ENCODE peak calls at places on chromosomes 16 and 17, in six cellular contexts. Z is HCT116, S is ovary, J is GM06990, L is K562, B is pancreas. F is an unnamed sample. For H3K36me3, the result is how much of the 10 kb centered on the place peaks cover.

GRCh38 chr17:38464723-38465419 is 36.6 kb downstream of the ARHGAP23 start:
- DNase-seq in Z (peak), S (peak), J (no peak), L (peak), B (no peak), F (peak)

GRCh38 chr17:48597775-48598631 is 4.4 kb upstream of the HOXB5 start:
- DNase-seq in Z (no peak), S (no peak), J (peak), L (no peak), B (peak), F (peak)

GRCh38 chr17:60863892-60864673 is 186.4 kb downstream of the BCAS3 start:
- DNase-seq in Z (no peak), S (no peak), J (no peak), L (no peak), B (no peak), F (no peak)

GRCh38 chr17:410674-411401 is 58.2 kb upstream of the RPH3AL start:
- DNase-seq in Z (no peak), S (peak), J (no peak), L (peak), B (no peak), F (peak)

GRCh38 chr17:64183815-64184397 is 54.0 kb upstream of the ERN1 start:
- DNase-seq in Z (no peak), S (no peak), J (no peak), L (no peak), B (no peak), F (no peak)

GRCh38 chr17:50133769-50134099 is 3.8 kb upstream of the SAMD14 start:
- DNase-seq in Z (no peak), S (peak), J (no peak), L (peak), B (no peak), F (no peak)

GRCh38 chr17:29613371-29613837 is 9.3 kb downstream of the CORO6 start:
- DNase-seq in Z (no peak), S (peak), J (peak), L (no peak), B (peak), F (peak)

GRCh38 chr16:1199342-1200013 is 25.6 kb downstream of the TPSG1 start:
- DNase-seq in Z (no peak), S (no peak), J (no peak), L (peak), B (no peak), F (no peak)

GRCh38 chr16:89009343-89010209 is 32.6 kb upstream of the CBFA2T3 start:
- DNase-seq in Z (no peak), S (no peak), J (no peak), L (peak), B (peak), F (peak)

GRCh38 chr17:17508641-17509591 is 12.7 kb upstream of the RASD1 start:
- DNase-seq in Z (no peak), S (peak), J (no peak), L (peak), B (peak), F (peak)

GRCh38 chr17:38735161-38735997 is 5.2 kb downstream of the CISD3 start:
- DNase-seq in Z (no peak), S (peak), J (no peak), L (peak), B (peak), F (peak)

GRCh38 chr16:29304251-29304900 is 102.1 kb downstream of the NPIPB11 start:
- DNase-seq in Z (no peak), S (no peak), J (no peak), L (no peak), B (no peak), F (no peak)

GRCh38 chr17:74259667-74260524 is 14.1 kb upstream of the DNAI2 start:
- DNase-seq in Z (no peak), S (no peak), J (no peak), L (no peak), B (no peak), F (no peak)

GRCh38 chr17:83053021-83053778 is 26.2 kb upstream of the METRNL start:
- DNase-seq in Z (no peak), S (peak), J (no peak), L (no peak), B (peak), F (peak)

GRCh38 chr16:72637306-72637705 is 410.6 kb downstream of the ZFHX3 start:
- DNase-seq in Z (no peak), S (no peak), J (no peak), L (no peak), B (no peak), F (no peak)

GRCh38 chr16:28621756-28622155 is 11.9 kb upstream of the SULT1A1 start:
- DNase-seq in Z (no peak), S (no peak), J (no peak), L (peak), B (no peak), F (no peak)

GRCh38 chr16:1913327-1914083 is 4.7 kb downstream of the HS3ST6 start:
- DNase-seq in Z (no peak), S (no peak), J (no peak), L (no peak), B (peak), F (peak)

GRCh38 chr17:8441690-8442089 is 6.0 kb downstream of the NDEL1 start:
- DNase-seq in Z (no peak), S (no peak), J (no peak), L (no peak), B (no peak), F (no peak)

GRCh38 chr17:39755550-39756375 is 18.0 kb downstream of the GRB7 start:
- DNase-seq in Z (no peak), S (no peak), J (peak), L (no peak), B (no peak), F (peak)

GRCh38 chr17:12927541-12928425 is 90.0 kb downstream of the ELAC2 start:
- DNase-seq in Z (no peak), S (peak), J (no peak), L (no peak), B (no peak), F (no peak)

GRCh38 chr17:57410169-57410568 is 153.8 kb downstream of the MSI2 start:
- DNase-seq in Z (no peak), S (no peak), J (no peak), L (no peak), B (no peak), F (no peak)

GRCh38 chr17:55388842-55389241 is 32.8 kb downstream of the MMD start:
- DNase-seq in Z (no peak), S (no peak), J (no peak), L (no peak), B (no peak), F (no peak)

GRCh38 chr16:17359778-17360177 is 111.0 kb downstream of the XYLT1 start:
- DNase-seq in Z (no peak), S (no peak), J (no peak), L (no peak), B (no peak), F (peak)

GRCh38 chr17:42113293-42114069 is 967 bp upstream of the DHX58 start:
- DNase-seq in Z (no peak), S (no peak), J (no peak), L (no peak), B (peak), F (no peak)

GRCh38 chr16:46996391-46996790 is 22.9 kb upstream of the DNAJA2 start:
- DNase-seq in Z (no peak), S (no peak), J (no peak), L (no peak), B (no peak), F (no peak)

GRCh38 chr17:4635823-4636375 is 5.6 kb downstream of the ALOX15 start:
- DNase-seq in Z (no peak), S (peak), J (peak), L (no peak), B (no peak), F (no peak)

GRCh38 chr17:74972107-74972972 is at the start of gene HID1:
- DNase-seq in Z (no peak), S (peak), J (peak), L (peak), B (peak), F (peak)

GRCh38 chr16:68786685-68787418 is 49.8 kb downstream of the CDH1 start:
- DNase-seq in Z (no peak), S (peak), J (no peak), L (no peak), B (no peak), F (no peak)

GRCh38 chr16:27364493-27365141 is 37.4 kb upstream of the IL21R start:
- DNase-seq in Z (no peak), S (no peak), J (no peak), L (no peak), B (no peak), F (no peak)

GRCh38 chr17:39002991-39003715 is 36.0 kb upstream of the FBXO47 start:
- DNase-seq in Z (no peak), S (no peak), J (no peak), L (peak), B (no peak), F (peak)

GRCh38 chr17:81811705-81812570 is 8.0 kb downstream of the GCGR start:
- DNase-seq in Z (no peak), S (no peak), J (no peak), L (no peak), B (peak), F (peak)

GRCh38 chr16:78984887-78985464 is 615.6 kb downstream of the MAF start:
- DNase-seq in Z (no peak), S (no peak), J (no peak), L (no peak), B (no peak), F (no peak)

GRCh38 chr16:72561-73537 is at the start of gene RHBDF1:
- DNase-seq in Z (no peak), S (peak), J (no peak), L (peak), B (no peak), F (peak)

GRCh38 chr17:64343833-64344637 is 46.6 kb downstream of the PECAM1 start:
- DNase-seq in Z (no peak), S (peak), J (no peak), L (no peak), B (no peak), F (peak)

GRCh38 chr17:27793168-27793905 is 7.0 kb downstream of the NOS2 start:
- DNase-seq in Z (no peak), S (peak), J (no peak), L (peak), B (no peak), F (no peak)

GRCh38 chr17:62790554-62790953 is 17.6 kb downstream of the MARCHF10 start:
- DNase-seq in Z (no peak), S (no peak), J (no peak), L (no peak), B (no peak), F (no peak)

GRCh38 chr17:77313831-77314230 is 173.1 kb downstream of the SEC14L1 start:
- DNase-seq in Z (no peak), S (no peak), J (no peak), L (no peak), B (peak), F (peak)

GRCh38 chr17:7849185-7850117 is 5.4 kb upstream of the TMEM88 start:
- DNase-seq in Z (no peak), S (peak), J (no peak), L (no peak), B (peak), F (peak)

DNA sequence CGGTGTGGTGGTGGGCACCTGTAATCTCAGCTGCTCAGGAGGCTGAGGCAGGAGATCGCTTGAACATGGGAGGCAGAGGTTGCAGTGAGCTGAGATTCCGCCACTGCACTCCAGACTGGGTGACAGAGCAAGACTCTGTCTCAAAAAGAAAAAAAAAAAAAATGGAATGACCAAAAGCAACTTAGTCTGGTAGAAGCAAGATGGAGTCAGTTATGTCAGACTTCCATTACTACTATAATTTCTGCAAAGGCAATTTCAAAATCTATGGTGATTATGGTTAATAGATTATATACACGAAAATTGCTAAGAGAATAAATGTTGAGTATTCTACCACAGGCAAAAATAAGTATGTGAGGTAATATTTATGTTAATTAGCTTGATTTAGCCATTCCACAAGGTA is 32.3 kb downstream of the NOL11 start:
- DNase-seq in Z (no peak), S (no peak), J (no peak), L (no peak), B (no peak), F (no peak)
- H3K36me3 ChIP-seq in Z (under half), S (under half), J (under half), L (half or more), B (under half), F (under half)

GRCh38 chr16:57167951-57168350 is 17.9 kb downstream of the PSME3IP1 start:
- DNase-seq in Z (peak), S (no peak), J (no peak), L (no peak), B (no peak), F (no peak)
- H3K36me3 ChIP-seq in Z (half or more), S (under half), J (under half), L (half or more), B (under half), F (half or more)

DNA sequence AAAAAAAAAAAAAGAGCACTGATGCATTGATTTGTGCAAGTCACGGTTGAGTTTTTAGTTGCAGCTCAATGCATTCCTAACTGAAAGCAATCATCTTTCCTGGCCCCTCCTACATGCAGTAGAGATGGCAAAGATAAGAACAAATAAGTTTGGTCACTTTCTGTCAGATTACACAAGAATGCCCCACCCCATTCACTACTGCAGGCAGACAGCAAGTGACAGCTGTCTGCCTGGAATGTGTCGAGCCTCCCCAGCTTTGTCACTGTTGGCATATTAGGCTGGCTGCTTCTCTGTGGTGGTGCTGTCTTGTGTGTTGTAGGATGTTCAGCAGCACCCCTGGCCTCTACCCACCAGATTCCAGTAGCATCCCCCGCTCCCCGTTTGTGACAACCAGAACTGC is 243.6 kb downstream of the FOXL1 start:
- DNase-seq in Z (no peak), S (no peak), J (no peak), L (no peak), B (no peak), F (no peak)
- H3K36me3 ChIP-seq in Z (under half), S (under half), J (under half), L (under half), B (under half), F (under half)

GRCh38 chr16:11796227-11797165 is 562 bp downstream of the ZC3H7A start:
- DNase-seq in Z (no peak), S (peak), J (peak), L (peak), B (peak), F (peak)
- H3K36me3 ChIP-seq in Z (under half), S (under half), J (under half), L (under half), B (under half), F (under half)

DNA sequence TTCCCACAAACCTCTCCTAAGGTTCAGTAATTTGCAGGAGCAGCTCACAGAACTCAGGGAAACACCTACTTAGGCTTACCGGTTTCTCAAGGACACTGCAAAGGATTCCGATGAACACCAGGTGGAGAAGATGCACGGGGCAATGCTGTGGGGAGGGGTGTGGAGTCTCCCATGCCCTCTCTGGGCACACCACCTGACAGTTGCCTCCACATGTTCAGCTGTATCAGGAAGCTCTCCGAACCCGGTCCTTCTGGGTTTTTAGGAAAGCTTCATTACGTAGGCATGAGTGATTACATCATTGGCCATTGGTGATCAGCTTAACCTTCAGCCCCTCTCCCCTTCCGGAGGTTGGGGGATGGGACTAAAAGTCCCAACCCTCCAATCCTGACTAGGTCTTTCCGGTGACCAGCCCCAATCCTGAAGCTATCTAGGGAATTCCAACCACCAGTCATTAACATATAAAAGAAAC is 21.6 kb downstream of the C17orf58 start:
- DNase-seq in Z (no peak), S (no peak), J (no peak), L (no peak), B (no peak), F (no peak)
- H3K36me3 ChIP-seq in Z (under half), S (under half), J (under half), L (under half), B (under half), F (under half)